ENCODE peak calls at places on chromosomes 5 and 9, in five cellular contexts. X is MM.1S, W is IMR-90, R is endothelial cell of umbilical vein, A is PC-3. E is an unnamed sample. For H3K4me1 and H4K20me1, the result is how much of the 10 kb centered on the place peaks cover.

GRCh38 chr9:72917892-72918509 is 34.9 kb downstream of the ALDH1A1 start:
- DNase-seq in X (no peak), W (no peak), R (no peak), A (no peak), E (no peak)

GRCh38 chr9:87336914-87337333 is 160.7 kb upstream of the DAPK1 start:
- DNase-seq in X (peak), W (peak), R (peak), A (peak), E (peak)

GRCh38 chr5:17180330-17180843 is 37.0 kb upstream of the BASP1 start:
- DNase-seq in X (no peak), W (no peak), R (no peak), A (no peak), E (no peak)

GRCh38 chr5:141866111-141866510 is 12.1 kb downstream of the PCDH1 start:
- DNase-seq in X (no peak), W (no peak), R (no peak), A (peak), E (no peak)

GRCh38 chr5:179264641-179265528 is 80.4 kb downstream of the ADAMTS2 start:
- DNase-seq in X (no peak), W (no peak), R (no peak), A (no peak), E (no peak)

GRCh38 chr5:113192541-113192940 is 215.9 kb downstream of the DCP2 start:
- DNase-seq in X (no peak), W (no peak), R (no peak), A (peak), E (no peak)

GRCh38 chr5:179304466-179304865 is 40.8 kb downstream of the ADAMTS2 start:
- DNase-seq in X (no peak), W (peak), R (no peak), A (no peak), E (peak)

GRCh38 chr9:78363221-78363620 is 66.3 kb downstream of the PSAT1 start:
- DNase-seq in X (no peak), W (peak), R (no peak), A (peak), E (peak)

GRCh38 chr9:110936252-110936651 is 102.0 kb downstream of the LPAR1 start:
- DNase-seq in X (no peak), W (no peak), R (no peak), A (no peak), E (no peak)

GRCh38 chr5:131209506-131210191 is 38.9 kb downstream of the LYRM7 start:
- DNase-seq in X (no peak), W (no peak), R (no peak), A (no peak), E (no peak)

GRCh38 chr9:97615439-97616072 is 17.6 kb downstream of the TSTD2 start:
- DNase-seq in X (peak), W (peak), R (peak), A (peak), E (peak)

GRCh38 chr9:137236936-137237421 is 4.1 kb upstream of the TUBB4B start:
- DNase-seq in X (no peak), W (no peak), R (no peak), A (no peak), E (no peak)

GRCh38 chr5:139133237-139133636 is 64.9 kb downstream of the SIL1 start:
- DNase-seq in X (no peak), W (no peak), R (peak), A (no peak), E (no peak)

GRCh38 chr5:94243612-94244011 is 374.8 kb downstream of the KIAA0825 start:
- DNase-seq in X (no peak), W (peak), R (no peak), A (no peak), E (peak)

GRCh38 chr5:95881833-95882232 is 59.3 kb upstream of the GLRX start:
- DNase-seq in X (no peak), W (no peak), R (no peak), A (no peak), E (no peak)

GRCh38 chr9:109051733-109052132 is 38.4 kb upstream of the CTNNAL1 start:
- DNase-seq in X (no peak), W (no peak), R (no peak), A (no peak), E (no peak)

GRCh38 chr5:174972291-174972690 is 247.9 kb downstream of the MSX2 start:
- DNase-seq in X (no peak), W (no peak), R (no peak), A (peak), E (no peak)

GRCh38 chr5:122180863-122181519 is 51.6 kb downstream of the ZNF474 start:
- DNase-seq in X (no peak), W (peak), R (peak), A (peak), E (peak)

GRCh38 chr9:120655005-120655622 is 59.2 kb downstream of the MEGF9 start:
- DNase-seq in X (peak), W (peak), R (no peak), A (peak), E (peak)

GRCh38 chr5:125277494-125278154 is 531.2 kb upstream of the ZNF608 start:
- DNase-seq in X (no peak), W (peak), R (peak), A (peak), E (peak)

GRCh38 chr5:7080501-7080900 is 315.4 kb upstream of the ADCY2 start:
- DNase-seq in X (no peak), W (no peak), R (peak), A (no peak), E (no peak)

GRCh38 chr5:139137703-139138102 is 60.5 kb downstream of the SIL1 start:
- DNase-seq in X (no peak), W (peak), R (peak), A (peak), E (peak)

GRCh38 chr5:172714491-172715420 is 56.2 kb downstream of the DUSP1 start:
- DNase-seq in X (peak), W (peak), R (peak), A (peak), E (peak)

GRCh38 chr5:139481580-139482049 is 943 bp downstream of the STING1 start:
- DNase-seq in X (no peak), W (peak), R (no peak), A (no peak), E (no peak)

GRCh38 chr5:82445729-82446349 is 167.7 kb upstream of the RPS23 start:
- DNase-seq in X (no peak), W (no peak), R (no peak), A (no peak), E (no peak)

GRCh38 chr9:83538172-83538889 is at the start of gene FRMD3:
- DNase-seq in X (peak), W (peak), R (peak), A (peak), E (peak)

DNA sequence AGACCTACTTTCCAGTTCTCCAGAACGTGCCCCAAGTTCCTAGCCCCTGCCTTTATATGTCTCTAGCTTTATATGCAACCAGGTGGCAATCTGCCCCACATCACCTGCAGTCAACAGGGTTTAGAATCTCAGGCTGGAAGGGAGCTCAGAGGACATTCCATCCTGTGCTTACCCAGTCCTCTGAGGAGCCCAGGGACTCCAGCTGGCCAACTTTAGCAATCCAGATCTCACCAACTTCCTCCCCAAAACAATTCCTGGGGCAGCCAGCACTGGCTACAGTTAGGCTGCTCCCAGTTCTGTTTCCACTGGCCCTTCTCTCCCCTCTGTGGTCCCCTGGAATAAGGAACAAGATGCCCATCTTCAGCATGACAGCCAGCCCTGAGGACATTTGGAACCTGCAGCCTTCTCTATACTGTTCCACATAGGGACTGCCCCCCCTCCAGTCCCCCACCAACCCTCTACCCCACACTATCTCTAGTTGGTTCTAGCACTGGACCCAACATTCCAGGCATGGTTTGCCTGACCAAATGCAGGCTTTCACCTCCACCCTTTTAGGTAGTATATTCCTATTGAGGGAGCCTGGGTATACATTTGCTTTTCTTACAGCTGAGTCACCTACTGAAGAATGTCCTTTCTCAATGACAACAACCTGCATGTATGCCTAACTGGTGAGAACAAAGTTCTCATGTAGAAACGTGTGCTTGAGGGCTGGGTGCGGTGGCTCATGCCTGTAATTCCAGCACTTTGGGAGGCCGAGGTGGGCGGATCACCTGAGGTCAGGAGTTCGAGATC is 8.4 kb downstream of the TNIP1 start:
- DNase-seq in X (no peak), W (peak), R (no peak), A (peak), E (peak)
- H3K4me1 ChIP-seq in X (under half), W (under half), R (under half), A (under half), E (under half)

GRCh38 chr5:69528609-69529008 is 31.4 kb upstream of the GTF2H2C start:
- DNase-seq in X (no peak), W (no peak), R (no peak), A (no peak), E (no peak)
- TF ChIP-seq CTCF in X (no peak), W (no peak), R (no peak), A (no peak), E (no peak)

GRCh38 chr9:71504636-71505035 is 263.7 kb downstream of the CEMIP2 start:
- DNase-seq in X (no peak), W (no peak), R (no peak), A (peak), E (no peak)

DNA sequence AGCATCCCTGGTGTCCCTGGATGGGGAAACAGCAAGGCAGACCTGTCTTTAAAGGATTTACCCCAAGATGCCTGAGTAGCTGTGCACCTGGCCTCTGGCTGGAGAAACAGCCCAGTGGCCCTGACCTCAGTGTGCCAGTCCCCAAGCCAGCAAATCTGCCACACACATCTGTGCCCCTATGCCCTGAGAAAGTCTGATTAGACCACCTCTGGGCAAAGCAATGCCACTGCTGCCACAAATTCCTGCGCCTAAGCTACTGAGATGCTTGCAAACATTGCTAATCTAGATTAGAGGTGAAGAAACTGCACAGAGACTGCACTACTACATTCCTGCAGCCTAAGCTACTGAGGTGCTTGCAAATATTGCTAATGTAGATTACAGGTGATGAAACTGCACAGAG is 269.6 kb downstream of the CEMIP2 start:
- DNase-seq in X (no peak), W (no peak), R (no peak), A (no peak), E (no peak)
- H4K20me1 ChIP-seq in X (under half), W (under half), R (under half), A (under half), E (under half)

GRCh38 chr9:134379774-134380431 is 53.6 kb downstream of the RXRA start:
- DNase-seq in X (no peak), W (no peak), R (no peak), A (peak), E (peak)
- H3K4me1 ChIP-seq in X (under half), W (under half), R (under half), A (under half), E (under half)

DNA sequence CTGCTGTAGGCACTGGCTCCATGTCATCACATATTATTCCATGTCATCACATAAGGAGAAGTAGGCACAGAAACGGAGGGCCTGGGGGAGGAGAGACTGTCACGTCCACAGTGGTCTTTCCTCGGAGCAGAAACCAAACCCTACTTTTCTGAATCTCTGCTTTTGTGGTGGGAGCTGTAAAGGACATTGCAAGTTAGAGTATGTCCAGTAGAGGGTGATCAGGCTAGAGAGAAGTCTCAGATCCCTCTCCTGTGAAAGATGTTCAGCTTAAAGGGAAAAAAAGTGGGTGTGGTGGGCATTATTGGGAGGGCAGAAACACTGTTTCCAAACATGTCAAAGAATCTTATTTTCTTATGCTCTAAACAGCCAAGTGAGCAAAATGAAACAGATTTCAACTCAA is 19.4 kb upstream of the FBP2 start:
- DNase-seq in X (no peak), W (no peak), R (no peak), A (peak), E (no peak)
- TF ChIP-seq CTCF in X (peak), W (no peak), R (no peak), A (peak), E (no peak)

GRCh38 chr5:170402508-170402907 is 13.3 kb upstream of the KCNMB1 start:
- DNase-seq in X (no peak), W (no peak), R (no peak), A (no peak), E (no peak)

GRCh38 chr5:170393958-170394357 is 4.8 kb upstream of the KCNMB1 start:
- DNase-seq in X (no peak), W (no peak), R (no peak), A (no peak), E (no peak)

GRCh38 chr5:170393235-170393634 is 4.1 kb upstream of the KCNMB1 start:
- DNase-seq in X (peak), W (no peak), R (no peak), A (no peak), E (no peak)

GRCh38 chr5:170397059-170397458 is 7.9 kb upstream of the KCNMB1 start:
- DNase-seq in X (no peak), W (no peak), R (no peak), A (no peak), E (no peak)
- H4K20me1 ChIP-seq in X (under half), W (under half), R (under half), A (under half), E (under half)

DNA sequence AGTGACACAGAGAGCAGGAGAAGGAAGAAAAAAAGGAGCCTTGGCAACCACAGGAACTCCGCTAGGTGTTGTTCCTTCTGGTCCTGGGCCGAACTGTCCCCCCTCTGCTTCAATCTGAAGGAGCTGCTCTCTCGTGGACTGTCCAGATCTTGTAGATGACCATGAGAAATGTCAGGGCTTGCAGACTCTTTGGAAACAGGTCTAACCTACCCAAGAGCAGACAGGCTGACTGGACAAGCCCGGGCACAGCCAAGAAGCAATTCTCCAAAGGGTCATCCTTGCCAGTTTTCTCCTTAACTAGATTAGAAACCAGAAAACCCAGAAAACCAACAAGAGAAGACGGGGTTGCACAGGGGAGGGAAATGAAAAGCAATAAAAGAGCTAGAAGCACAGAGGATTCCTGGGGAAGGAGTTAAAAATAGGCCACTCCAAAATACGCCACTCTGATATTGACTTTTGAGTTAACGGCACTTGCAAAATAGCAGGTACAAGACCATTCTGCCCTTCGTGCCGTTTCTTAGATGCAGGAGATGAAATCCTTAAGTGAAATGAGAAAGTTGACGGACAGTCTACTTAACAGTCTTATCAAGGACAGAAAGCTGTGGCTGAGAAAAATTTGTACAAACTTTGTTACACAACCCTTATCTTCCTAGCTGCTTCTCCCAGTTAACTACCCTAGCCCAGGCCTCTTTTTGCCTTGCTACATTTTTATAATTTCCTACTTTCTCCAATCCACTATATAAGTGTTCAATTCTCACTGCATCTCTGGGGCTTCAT is 5.8 kb downstream of the GCNT4 start:
- DNase-seq in X (no peak), W (no peak), R (no peak), A (no peak), E (no peak)
- H3K4me1 ChIP-seq in X (under half), W (under half), R (under half), A (under half), E (under half)

GRCh38 chr9:35071814-35072460 is 488 bp downstream of the VCP start:
- DNase-seq in X (peak), W (peak), R (peak), A (peak), E (peak)
- TF ChIP-seq CTCF in X (no peak), W (peak), R (peak), A (no peak), E (no peak)

GRCh38 chr5:10695759-10696543 is 65.1 kb downstream of the DAP start:
- DNase-seq in X (no peak), W (no peak), R (no peak), A (no peak), E (peak)
- H4K20me1 ChIP-seq in X (under half), W (under half), R (under half), A (under half), E (under half)

E was measured in astrocyte.